ENCODE peak calls at places on chromosomes 4 and X, in eight cellular contexts. One of them, this sample, is unnamed.

GRCh38 chr4:164542431-164542830 is 211.5 kb upstream of the SMIM31 start:
- DNase-seq in cardiac muscle cell: no peak
- DNase-seq in GM12865: no peak
- DNase-seq in activated CD4-positive, alpha-beta T cell treated with anti-CD3 and anti-CD28 coated beads, Interleukin-2, amount 50 U/mL, for 48 hours: no peak
- DNase-seq in naive thymus-derived CD8-positive, alpha-beta T cell: no peak
- DNase-seq in T-helper 2 cell: no peak
- DNase-seq in Kasumi-1: no peak
- DNase-seq in breast epithelium: no peak
- DNase-seq in this sample: no peak

GRCh38 chr4:62913065-62913464 is 1496.2 kb downstream of the TECRL start:
- DNase-seq in cardiac muscle cell: no peak
- DNase-seq in GM12865: no peak
- DNase-seq in activated CD4-positive, alpha-beta T cell treated with anti-CD3 and anti-CD28 coated beads, Interleukin-2, amount 50 U/mL, for 48 hours: no peak
- DNase-seq in naive thymus-derived CD8-positive, alpha-beta T cell: no peak
- DNase-seq in T-helper 2 cell: no peak
- DNase-seq in Kasumi-1: no peak
- DNase-seq in breast epithelium: no peak
- DNase-seq in this sample: no peak

GRCh38 chr4:65391382-65391781 is 278.9 kb downstream of the EPHA5 start:
- DNase-seq in cardiac muscle cell: no peak
- DNase-seq in GM12865: no peak
- DNase-seq in activated CD4-positive, alpha-beta T cell treated with anti-CD3 and anti-CD28 coated beads, Interleukin-2, amount 50 U/mL, for 48 hours: no peak
- DNase-seq in naive thymus-derived CD8-positive, alpha-beta T cell: no peak
- DNase-seq in T-helper 2 cell: no peak
- DNase-seq in Kasumi-1: no peak
- DNase-seq in breast epithelium: no peak
- DNase-seq in this sample: no peak

GRCh38 chr4:73433140-73433539 is 2.9 kb upstream of the AFP start:
- DNase-seq in cardiac muscle cell: no peak
- DNase-seq in GM12865: no peak
- DNase-seq in activated CD4-positive, alpha-beta T cell treated with anti-CD3 and anti-CD28 coated beads, Interleukin-2, amount 50 U/mL, for 48 hours: no peak
- DNase-seq in naive thymus-derived CD8-positive, alpha-beta T cell: no peak
- DNase-seq in T-helper 2 cell: no peak
- DNase-seq in Kasumi-1: no peak
- DNase-seq in breast epithelium: no peak
- DNase-seq in this sample: no peak

GRCh38 chr4:71231073-71231752 is 107.6 kb upstream of the SLC4A4 start:
- DNase-seq in cardiac muscle cell: peak; percentile 62
- DNase-seq in GM12865: no peak
- DNase-seq in activated CD4-positive, alpha-beta T cell treated with anti-CD3 and anti-CD28 coated beads, Interleukin-2, amount 50 U/mL, for 48 hours: no peak
- DNase-seq in naive thymus-derived CD8-positive, alpha-beta T cell: no peak
- DNase-seq in T-helper 2 cell: no peak
- DNase-seq in Kasumi-1: no peak
- DNase-seq in breast epithelium: no peak
- DNase-seq in this sample: peak; percentile 59

GRCh38 chr4:98626350-98626749 is 32.1 kb downstream of the TSPAN5 start:
- DNase-seq in cardiac muscle cell: peak; percentile 89
- DNase-seq in GM12865: no peak
- DNase-seq in activated CD4-positive, alpha-beta T cell treated with anti-CD3 and anti-CD28 coated beads, Interleukin-2, amount 50 U/mL, for 48 hours: no peak
- DNase-seq in naive thymus-derived CD8-positive, alpha-beta T cell: no peak
- DNase-seq in T-helper 2 cell: no peak
- DNase-seq in Kasumi-1: peak; percentile 53
- DNase-seq in breast epithelium: no peak
- DNase-seq in this sample: peak; percentile 65

GRCh38 chr4:53764761-53765490 is 173.6 kb upstream of the LNX1 start:
- DNase-seq in cardiac muscle cell: no peak
- DNase-seq in GM12865: no peak
- DNase-seq in activated CD4-positive, alpha-beta T cell treated with anti-CD3 and anti-CD28 coated beads, Interleukin-2, amount 50 U/mL, for 48 hours: no peak
- DNase-seq in naive thymus-derived CD8-positive, alpha-beta T cell: no peak
- DNase-seq in T-helper 2 cell: no peak
- DNase-seq in Kasumi-1: no peak
- DNase-seq in breast epithelium: no peak
- DNase-seq in this sample: no peak

GRCh38 chrX:53256446-53257041 is 24.8 kb downstream of the IQSEC2 start:
- DNase-seq in cardiac muscle cell: no peak
- DNase-seq in GM12865: no peak
- DNase-seq in activated CD4-positive, alpha-beta T cell treated with anti-CD3 and anti-CD28 coated beads, Interleukin-2, amount 50 U/mL, for 48 hours: no peak
- DNase-seq in naive thymus-derived CD8-positive, alpha-beta T cell: no peak
- DNase-seq in T-helper 2 cell: no peak
- DNase-seq in Kasumi-1: no peak
- DNase-seq in breast epithelium: no peak
- DNase-seq in this sample: no peak

GRCh38 chr4:162163892-162164759 is at the start of gene FSTL5:
- DNase-seq in cardiac muscle cell: peak; percentile 45
- DNase-seq in GM12865: peak; percentile 67
- DNase-seq in activated CD4-positive, alpha-beta T cell treated with anti-CD3 and anti-CD28 coated beads, Interleukin-2, amount 50 U/mL, for 48 hours: peak; percentile 57
- DNase-seq in naive thymus-derived CD8-positive, alpha-beta T cell: peak; percentile 7
- DNase-seq in T-helper 2 cell: no peak
- DNase-seq in Kasumi-1: peak; percentile 6
- DNase-seq in breast epithelium: peak; percentile 22
- DNase-seq in this sample: no peak

GRCh38 chrX:2696698-2697215 is 5.7 kb downstream of the CD99 start:
- DNase-seq in cardiac muscle cell: peak; percentile 85
- DNase-seq in GM12865: peak; percentile 82
- DNase-seq in activated CD4-positive, alpha-beta T cell treated with anti-CD3 and anti-CD28 coated beads, Interleukin-2, amount 50 U/mL, for 48 hours: peak; percentile 63
- DNase-seq in naive thymus-derived CD8-positive, alpha-beta T cell: peak; percentile 62
- DNase-seq in T-helper 2 cell: peak; percentile 21
- DNase-seq in Kasumi-1: no peak
- DNase-seq in breast epithelium: no peak
- DNase-seq in this sample: peak; percentile 71

GRCh38 chrX:154779261-154779660 is 16.6 kb downstream of the DKC1 start:
- DNase-seq in cardiac muscle cell: peak; percentile 51
- DNase-seq in GM12865: no peak
- DNase-seq in activated CD4-positive, alpha-beta T cell treated with anti-CD3 and anti-CD28 coated beads, Interleukin-2, amount 50 U/mL, for 48 hours: no peak
- DNase-seq in naive thymus-derived CD8-positive, alpha-beta T cell: no peak
- DNase-seq in T-helper 2 cell: no peak
- DNase-seq in Kasumi-1: no peak
- DNase-seq in breast epithelium: no peak
- DNase-seq in this sample: no peak

GRCh38 chrX:120015145-120016067 is 62.1 kb downstream of the RHOXF2B start:
- DNase-seq in cardiac muscle cell: peak; percentile 18
- DNase-seq in GM12865: no peak
- DNase-seq in activated CD4-positive, alpha-beta T cell treated with anti-CD3 and anti-CD28 coated beads, Interleukin-2, amount 50 U/mL, for 48 hours: peak; percentile 8
- DNase-seq in naive thymus-derived CD8-positive, alpha-beta T cell: peak; percentile 18
- DNase-seq in T-helper 2 cell: no peak
- DNase-seq in Kasumi-1: no peak
- DNase-seq in breast epithelium: no peak
- DNase-seq in this sample: no peak

GRCh38 chr4:158331863-158332262 is 121.6 kb downstream of the TMEM144 start:
- DNase-seq in cardiac muscle cell: no peak
- DNase-seq in GM12865: no peak
- DNase-seq in activated CD4-positive, alpha-beta T cell treated with anti-CD3 and anti-CD28 coated beads, Interleukin-2, amount 50 U/mL, for 48 hours: no peak
- DNase-seq in naive thymus-derived CD8-positive, alpha-beta T cell: no peak
- DNase-seq in T-helper 2 cell: no peak
- DNase-seq in Kasumi-1: no peak
- DNase-seq in breast epithelium: no peak
- DNase-seq in this sample: no peak

GRCh38 chr4:7470522-7471128 is 35.9 kb upstream of the PSAPL1 start:
- DNase-seq in cardiac muscle cell: no peak
- DNase-seq in GM12865: no peak
- DNase-seq in activated CD4-positive, alpha-beta T cell treated with anti-CD3 and anti-CD28 coated beads, Interleukin-2, amount 50 U/mL, for 48 hours: no peak
- DNase-seq in naive thymus-derived CD8-positive, alpha-beta T cell: no peak
- DNase-seq in T-helper 2 cell: no peak
- DNase-seq in Kasumi-1: no peak
- DNase-seq in breast epithelium: no peak
- DNase-seq in this sample: no peak

GRCh38 chr4:83875437-83875836 is 339.5 kb downstream of the GPAT3 start:
- DNase-seq in cardiac muscle cell: no peak
- DNase-seq in GM12865: no peak
- DNase-seq in activated CD4-positive, alpha-beta T cell treated with anti-CD3 and anti-CD28 coated beads, Interleukin-2, amount 50 U/mL, for 48 hours: no peak
- DNase-seq in naive thymus-derived CD8-positive, alpha-beta T cell: no peak
- DNase-seq in T-helper 2 cell: no peak
- DNase-seq in Kasumi-1: no peak
- DNase-seq in breast epithelium: no peak
- DNase-seq in this sample: no peak

GRCh38 chr4:165472943-165473676 is 94.3 kb downstream of the CPE start:
- DNase-seq in cardiac muscle cell: no peak
- DNase-seq in GM12865: no peak
- DNase-seq in activated CD4-positive, alpha-beta T cell treated with anti-CD3 and anti-CD28 coated beads, Interleukin-2, amount 50 U/mL, for 48 hours: no peak
- DNase-seq in naive thymus-derived CD8-positive, alpha-beta T cell: no peak
- DNase-seq in T-helper 2 cell: no peak
- DNase-seq in Kasumi-1: no peak
- DNase-seq in breast epithelium: no peak
- DNase-seq in this sample: no peak

GRCh38 chr4:2337896-2338295 is 76.0 kb upstream of the MXD4 start:
- DNase-seq in cardiac muscle cell: no peak
- DNase-seq in GM12865: no peak
- DNase-seq in activated CD4-positive, alpha-beta T cell treated with anti-CD3 and anti-CD28 coated beads, Interleukin-2, amount 50 U/mL, for 48 hours: peak; percentile 0
- DNase-seq in naive thymus-derived CD8-positive, alpha-beta T cell: no peak
- DNase-seq in T-helper 2 cell: no peak
- DNase-seq in Kasumi-1: no peak
- DNase-seq in breast epithelium: peak; percentile 11
- DNase-seq in this sample: no peak

GRCh38 chrX:102832661-102833060 is 104.4 kb upstream of the RAB40AL start:
- DNase-seq in cardiac muscle cell: peak; percentile 58
- DNase-seq in GM12865: no peak
- DNase-seq in activated CD4-positive, alpha-beta T cell treated with anti-CD3 and anti-CD28 coated beads, Interleukin-2, amount 50 U/mL, for 48 hours: no peak
- DNase-seq in naive thymus-derived CD8-positive, alpha-beta T cell: no peak
- DNase-seq in T-helper 2 cell: no peak
- DNase-seq in Kasumi-1: no peak
- DNase-seq in breast epithelium: no peak
- DNase-seq in this sample: peak; percentile 39

GRCh38 chrX:72054776-72055495 is 76.8 kb downstream of the RTL5 start:
- DNase-seq in cardiac muscle cell: no peak
- DNase-seq in GM12865: no peak
- DNase-seq in activated CD4-positive, alpha-beta T cell treated with anti-CD3 and anti-CD28 coated beads, Interleukin-2, amount 50 U/mL, for 48 hours: no peak
- DNase-seq in naive thymus-derived CD8-positive, alpha-beta T cell: no peak
- DNase-seq in T-helper 2 cell: no peak
- DNase-seq in Kasumi-1: no peak
- DNase-seq in breast epithelium: no peak
- DNase-seq in this sample: no peak

GRCh38 chr4:54254915-54255246 is 25.8 kb downstream of the PDGFRA start:
- DNase-seq in cardiac muscle cell: peak; percentile 63
- DNase-seq in GM12865: no peak
- DNase-seq in activated CD4-positive, alpha-beta T cell treated with anti-CD3 and anti-CD28 coated beads, Interleukin-2, amount 50 U/mL, for 48 hours: no peak
- DNase-seq in naive thymus-derived CD8-positive, alpha-beta T cell: no peak
- DNase-seq in T-helper 2 cell: no peak
- DNase-seq in Kasumi-1: no peak
- DNase-seq in breast epithelium: no peak
- DNase-seq in this sample: no peak

GRCh38 chr4:47198791-47199190 is 167.4 kb downstream of the GABRB1 start:
- DNase-seq in cardiac muscle cell: no peak
- DNase-seq in GM12865: no peak
- DNase-seq in activated CD4-positive, alpha-beta T cell treated with anti-CD3 and anti-CD28 coated beads, Interleukin-2, amount 50 U/mL, for 48 hours: no peak
- DNase-seq in naive thymus-derived CD8-positive, alpha-beta T cell: no peak
- DNase-seq in T-helper 2 cell: no peak
- DNase-seq in Kasumi-1: no peak
- DNase-seq in breast epithelium: no peak
- DNase-seq in this sample: no peak

GRCh38 chr4:86891785-86892638 is at the start of gene C4orf36:
- DNase-seq in cardiac muscle cell: peak; percentile 54
- DNase-seq in GM12865: peak; percentile 77
- DNase-seq in activated CD4-positive, alpha-beta T cell treated with anti-CD3 and anti-CD28 coated beads, Interleukin-2, amount 50 U/mL, for 48 hours: peak; percentile 60
- DNase-seq in naive thymus-derived CD8-positive, alpha-beta T cell: peak; percentile 24
- DNase-seq in T-helper 2 cell: no peak
- DNase-seq in Kasumi-1: peak; percentile 79
- DNase-seq in breast epithelium: peak; percentile 87
- DNase-seq in this sample: no peak

GRCh38 chr4:8028884-8029568 is 89.4 kb upstream of the AFAP1 start:
- DNase-seq in cardiac muscle cell: no peak
- DNase-seq in GM12865: no peak
- DNase-seq in activated CD4-positive, alpha-beta T cell treated with anti-CD3 and anti-CD28 coated beads, Interleukin-2, amount 50 U/mL, for 48 hours: no peak
- DNase-seq in naive thymus-derived CD8-positive, alpha-beta T cell: no peak
- DNase-seq in T-helper 2 cell: no peak
- DNase-seq in Kasumi-1: no peak
- DNase-seq in breast epithelium: no peak
- DNase-seq in this sample: no peak

GRCh38 chrX:19906293-19906692 is 18.9 kb upstream of the SH3KBP1 start:
- DNase-seq in cardiac muscle cell: no peak
- DNase-seq in GM12865: no peak
- DNase-seq in activated CD4-positive, alpha-beta T cell treated with anti-CD3 and anti-CD28 coated beads, Interleukin-2, amount 50 U/mL, for 48 hours: no peak
- DNase-seq in naive thymus-derived CD8-positive, alpha-beta T cell: no peak
- DNase-seq in T-helper 2 cell: no peak
- DNase-seq in Kasumi-1: peak; percentile 10
- DNase-seq in breast epithelium: no peak
- DNase-seq in this sample: no peak

GRCh38 chr4:168451744-168452394 is 28.4 kb downstream of the DDX60L start:
- DNase-seq in cardiac muscle cell: peak; percentile 65
- DNase-seq in GM12865: no peak
- DNase-seq in activated CD4-positive, alpha-beta T cell treated with anti-CD3 and anti-CD28 coated beads, Interleukin-2, amount 50 U/mL, for 48 hours: no peak
- DNase-seq in naive thymus-derived CD8-positive, alpha-beta T cell: no peak
- DNase-seq in T-helper 2 cell: no peak
- DNase-seq in Kasumi-1: no peak
- DNase-seq in breast epithelium: no peak
- DNase-seq in this sample: no peak

GRCh38 chr4:47668810-47669408 is 169.0 kb downstream of the CORIN start:
- DNase-seq in cardiac muscle cell: peak; percentile 72
- DNase-seq in GM12865: peak; percentile 57
- DNase-seq in activated CD4-positive, alpha-beta T cell treated with anti-CD3 and anti-CD28 coated beads, Interleukin-2, amount 50 U/mL, for 48 hours: no peak
- DNase-seq in naive thymus-derived CD8-positive, alpha-beta T cell: peak; percentile 28
- DNase-seq in T-helper 2 cell: no peak
- DNase-seq in Kasumi-1: peak; percentile 81
- DNase-seq in breast epithelium: no peak
- DNase-seq in this sample: peak; percentile 19

GRCh38 chrX:21658152-21658737 is at the start of gene KLHL34:
- DNase-seq in cardiac muscle cell: no peak
- DNase-seq in GM12865: no peak
- DNase-seq in activated CD4-positive, alpha-beta T cell treated with anti-CD3 and anti-CD28 coated beads, Interleukin-2, amount 50 U/mL, for 48 hours: peak; percentile 5
- DNase-seq in naive thymus-derived CD8-positive, alpha-beta T cell: peak; percentile 12
- DNase-seq in T-helper 2 cell: no peak
- DNase-seq in Kasumi-1: no peak
- DNase-seq in breast epithelium: no peak
- DNase-seq in this sample: no peak

GRCh38 chr4:147901388-147901787 is 169.5 kb downstream of the ARHGAP10 start:
- DNase-seq in cardiac muscle cell: no peak
- DNase-seq in GM12865: no peak
- DNase-seq in activated CD4-positive, alpha-beta T cell treated with anti-CD3 and anti-CD28 coated beads, Interleukin-2, amount 50 U/mL, for 48 hours: no peak
- DNase-seq in naive thymus-derived CD8-positive, alpha-beta T cell: no peak
- DNase-seq in T-helper 2 cell: no peak
- DNase-seq in Kasumi-1: no peak
- DNase-seq in breast epithelium: no peak
- DNase-seq in this sample: no peak

GRCh38 chr4:99679976-99680375 is 22.3 kb upstream of the C4orf54 start:
- DNase-seq in cardiac muscle cell: no peak
- DNase-seq in GM12865: no peak
- DNase-seq in activated CD4-positive, alpha-beta T cell treated with anti-CD3 and anti-CD28 coated beads, Interleukin-2, amount 50 U/mL, for 48 hours: no peak
- DNase-seq in naive thymus-derived CD8-positive, alpha-beta T cell: no peak
- DNase-seq in T-helper 2 cell: no peak
- DNase-seq in Kasumi-1: no peak
- DNase-seq in breast epithelium: no peak
- DNase-seq in this sample: no peak

GRCh38 chr4:37008199-37008598 is 236.3 kb upstream of the NWD2 start:
- DNase-seq in cardiac muscle cell: peak; percentile 38
- DNase-seq in GM12865: no peak
- DNase-seq in activated CD4-positive, alpha-beta T cell treated with anti-CD3 and anti-CD28 coated beads, Interleukin-2, amount 50 U/mL, for 48 hours: no peak
- DNase-seq in naive thymus-derived CD8-positive, alpha-beta T cell: no peak
- DNase-seq in T-helper 2 cell: no peak
- DNase-seq in Kasumi-1: no peak
- DNase-seq in breast epithelium: no peak
- DNase-seq in this sample: no peak